ENCODE peak calls at places on chromosomes 13 and 19, in four cellular contexts. One of them, this sample, is unnamed.
A peak's percentile ranks its signal among the peaks of the same experiment; 100 is the strongest.

GRCh38 chr13:110641055-110642015 is 26.0 kb downstream of the NAXD start:
- DNase-seq in Calu3: no peak
- DNase-seq in right cardiac atrium: peak; percentile 78
- DNase-seq in mucosa of descending colon: no peak
- DNase-seq in this sample: no peak

GRCh38 chr13:66222926-66223325 is 1007.2 kb downstream of the PCDH9 start:
- DNase-seq in Calu3: no peak
- DNase-seq in right cardiac atrium: no peak
- DNase-seq in mucosa of descending colon: no peak
- DNase-seq in this sample: no peak

GRCh38 chr13:97028441-97029299 is 34.4 kb upstream of the OXGR1 start:
- DNase-seq in Calu3: peak; percentile 47
- DNase-seq in right cardiac atrium: peak; percentile 73
- DNase-seq in mucosa of descending colon: no peak
- DNase-seq in this sample: no peak

GRCh38 chr13:40221460-40222201 is 444.8 kb downstream of the FOXO1 start:
- DNase-seq in Calu3: no peak
- DNase-seq in right cardiac atrium: peak; percentile 37
- DNase-seq in mucosa of descending colon: no peak
- DNase-seq in this sample: no peak

GRCh38 chr13:110279684-110280083 is 27.3 kb downstream of the COL4A1 start:
- DNase-seq in Calu3: no peak
- DNase-seq in right cardiac atrium: no peak
- DNase-seq in mucosa of descending colon: no peak
- DNase-seq in this sample: no peak

GRCh38 chr19:8251025-8251472 is 41.9 kb downstream of the CERS4 start:
- DNase-seq in Calu3: peak; percentile 28
- DNase-seq in right cardiac atrium: peak; percentile 92
- DNase-seq in mucosa of descending colon: no peak
- DNase-seq in this sample: peak; percentile 92

GRCh38 chr19:13795595-13796300 is 505 bp downstream of the ZSWIM4 start:
- DNase-seq in Calu3: peak; percentile 40
- DNase-seq in right cardiac atrium: peak; percentile 69
- DNase-seq in mucosa of descending colon: no peak
- DNase-seq in this sample: no peak

GRCh38 chr13:74465279-74465678 is 331.1 kb upstream of the KLF12 start:
- DNase-seq in Calu3: no peak
- DNase-seq in right cardiac atrium: no peak
- DNase-seq in mucosa of descending colon: no peak
- DNase-seq in this sample: no peak

GRCh38 chr19:18541258-18541991 is 1.9 kb downstream of the FKBP8 start:
- DNase-seq in Calu3: no peak
- DNase-seq in right cardiac atrium: peak; percentile 43
- DNase-seq in mucosa of descending colon: no peak
- DNase-seq in this sample: no peak

GRCh38 chr13:39766464-39767167 is 111.2 kb downstream of the COG6 start:
- DNase-seq in Calu3: no peak
- DNase-seq in right cardiac atrium: no peak
- DNase-seq in mucosa of descending colon: no peak
- DNase-seq in this sample: no peak

GRCh38 chr13:92224052-92224821 is 825.8 kb downstream of the GPC5 start:
- DNase-seq in Calu3: no peak
- DNase-seq in right cardiac atrium: peak; percentile 42
- DNase-seq in mucosa of descending colon: no peak
- DNase-seq in this sample: no peak

GRCh38 chr19:28836366-28836765 is 376.6 kb downstream of the UQCRFS1 start:
- DNase-seq in Calu3: no peak
- DNase-seq in right cardiac atrium: no peak
- DNase-seq in mucosa of descending colon: no peak
- DNase-seq in this sample: no peak

GRCh38 chr13:23384111-23384510 is 49.4 kb downstream of the SACS start:
- DNase-seq in Calu3: no peak
- DNase-seq in right cardiac atrium: no peak
- DNase-seq in mucosa of descending colon: no peak
- DNase-seq in this sample: no peak

GRCh38 chr19:2229103-2230028 is 6.8 kb downstream of the PLEKHJ1 start:
- DNase-seq in Calu3: no peak
- DNase-seq in right cardiac atrium: no peak
- DNase-seq in mucosa of descending colon: no peak
- DNase-seq in this sample: no peak

GRCh38 chr19:55647732-55648656 is at the start of gene CCDC106:
- DNase-seq in Calu3: peak; percentile 73
- DNase-seq in right cardiac atrium: peak; percentile 90
- DNase-seq in mucosa of descending colon: peak; percentile 71
- DNase-seq in this sample: no peak

GRCh38 chr13:95497307-95497943 is 55.1 kb upstream of the CLDN10 start:
- DNase-seq in Calu3: no peak
- DNase-seq in right cardiac atrium: peak; percentile 67
- DNase-seq in mucosa of descending colon: no peak
- DNase-seq in this sample: peak; percentile 81

GRCh38 chr13:58855283-58855682 is 1223.7 kb downstream of the PCDH17 start:
- DNase-seq in Calu3: no peak
- DNase-seq in right cardiac atrium: no peak
- DNase-seq in mucosa of descending colon: no peak
- DNase-seq in this sample: no peak

GRCh38 chr19:38304866-38305429 is 897 bp downstream of the C19orf33 start:
- DNase-seq in Calu3: peak; percentile 97
- DNase-seq in right cardiac atrium: peak; percentile 83
- DNase-seq in mucosa of descending colon: peak; percentile 95
- DNase-seq in this sample: no peak

GRCh38 chr19:50050406-50051223 is 24.8 kb downstream of the ZNF473 start:
- DNase-seq in Calu3: peak; percentile 31
- DNase-seq in right cardiac atrium: peak; percentile 98
- DNase-seq in mucosa of descending colon: peak; percentile 86
- DNase-seq in this sample: peak; percentile 88

GRCh38 chr13:21075303-21076264 is 14.2 kb upstream of the LATS2 start:
- DNase-seq in Calu3: peak; percentile 29
- DNase-seq in right cardiac atrium: peak; percentile 82
- DNase-seq in mucosa of descending colon: no peak
- DNase-seq in this sample: peak; percentile 85